ENCODE peak calls at places on chromosomes 13 and 19, in four cellular contexts. Q is PC-3, N is neural progenitor cell, T is colonic mucosa. R is an unnamed sample.

GRCh38 chr19:33393286-33394005 is 19.9 kb downstream of the CEBPG start:
- DNase-seq in Q (no peak), N (peak), T (no peak), R (no peak)

GRCh38 chr19:13619203-13619632 is 112.9 kb upstream of the CACNA1A start:
- DNase-seq in Q (no peak), N (no peak), T (no peak), R (no peak)

GRCh38 chr19:57434386-57435061 is 601 bp upstream of the ZNF749 start:
- DNase-seq in Q (no peak), N (peak), T (no peak), R (no peak)

GRCh38 chr19:35013047-35013819 is 13.1 kb downstream of the GRAMD1A start:
- DNase-seq in Q (peak), N (peak), T (peak), R (no peak)

GRCh38 chr13:80217614-80218456 is 123.1 kb downstream of the SPRY2 start:
- DNase-seq in Q (peak), N (peak), T (no peak), R (no peak)

GRCh38 chr13:74920361-74920760 is 561.6 kb downstream of the TBC1D4 start:
- DNase-seq in Q (no peak), N (no peak), T (no peak), R (no peak)

GRCh38 chr13:53200498-53201453 is 172.2 kb downstream of the OLFM4 start:
- DNase-seq in Q (no peak), N (peak), T (peak), R (no peak)

GRCh38 chr19:10316229-10317044 is 622 bp upstream of the FDX2 start:
- DNase-seq in Q (no peak), N (no peak), T (peak), R (no peak)

GRCh38 chr19:38318595-38319142 is 976 bp upstream of the KCNK6 start:
- DNase-seq in Q (no peak), N (no peak), T (no peak), R (no peak)

GRCh38 chr19:30036154-30037129 is 94.4 kb downstream of the URI1 start:
- DNase-seq in Q (no peak), N (no peak), T (no peak), R (no peak)

GRCh38 chr13:111037838-111038397 is 77.2 kb upstream of the ARHGEF7 start:
- DNase-seq in Q (no peak), N (no peak), T (no peak), R (no peak)

GRCh38 chr13:37241786-37242185 is 136.3 kb upstream of the CSNK1A1L start:
- DNase-seq in Q (no peak), N (no peak), T (no peak), R (no peak)

GRCh38 chr13:45015300-45015699 is 26.0 kb downstream of the GPALPP1 start:
- DNase-seq in Q (peak), N (no peak), T (no peak), R (no peak)

GRCh38 chr19:8116437-8117293 is 32.7 kb downstream of the FBN3 start:
- DNase-seq in Q (peak), N (no peak), T (no peak), R (no peak)

GRCh38 chr13:110396476-110396875 is 89.4 kb downstream of the COL4A2 start:
- DNase-seq in Q (no peak), N (no peak), T (no peak), R (no peak)

GRCh38 chr13:29849731-29850212 is 645 bp downstream of the UBL3 start:
- DNase-seq in Q (peak), N (peak), T (peak), R (no peak)

GRCh38 chr19:46192990-46193650 is 36.4 kb upstream of the IGFL1 start:
- DNase-seq in Q (peak), N (no peak), T (peak), R (no peak)

GRCh38 chr19:11265785-11266236 is 3.5 kb upstream of the DOCK6 start:
- DNase-seq in Q (peak), N (no peak), T (peak), R (no peak)

GRCh38 chr13:100664171-100664900 is 10.3 kb downstream of the TMTC4 start:
- DNase-seq in Q (no peak), N (no peak), T (no peak), R (no peak)

GRCh38 chr13:106887686-106888085 is 319.7 kb upstream of the ARGLU1 start:
- DNase-seq in Q (no peak), N (no peak), T (no peak), R (no peak)

GRCh38 chr19:16376649-16377048 is 52.0 kb downstream of the KLF2 start:
- DNase-seq in Q (peak), N (peak), T (no peak), R (no peak)

GRCh38 chr13:39038569-39038898 is 278 bp downstream of the NHLRC3 start:
- DNase-seq in Q (peak), N (no peak), T (peak), R (no peak)

GRCh38 chr19:35760711-35761349 is 2.9 kb downstream of the PROSER3 start:
- DNase-seq in Q (peak), N (peak), T (no peak), R (no peak)

GRCh38 chr19:54633401-54633800 is 3.1 kb downstream of the LILRB1 start:
- DNase-seq in Q (no peak), N (no peak), T (no peak), R (no peak)

DNA sequence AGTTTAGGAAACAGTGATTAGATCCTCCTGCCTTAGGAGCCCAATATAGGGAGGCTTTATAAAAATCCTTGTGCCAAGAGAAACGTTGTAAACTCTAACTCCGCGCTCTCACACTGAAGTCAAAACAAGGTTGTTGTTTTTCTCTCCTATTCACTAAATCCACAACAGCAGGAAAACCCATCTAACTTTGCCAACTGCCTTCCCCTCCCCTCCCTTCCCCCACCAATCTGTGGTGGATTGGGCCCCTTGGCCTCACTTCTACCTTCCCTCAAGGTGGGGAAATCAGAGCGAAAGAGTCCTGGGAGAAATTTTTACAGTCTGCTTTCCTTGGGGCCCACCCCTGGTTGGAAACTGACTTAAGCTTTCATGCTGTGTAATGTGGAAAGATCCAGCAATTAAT is 1.4 kb downstream of the DHRS12 start:
- DNase-seq in Q (no peak), N (no peak), T (no peak), R (no peak)
- H3K4me3 ChIP-seq in Q (no peak), N (peak), T (no peak), R (peak)

GRCh38 chr19:18000981-18001836 is 6.8 kb upstream of the ARRDC2 start:
- DNase-seq in Q (peak), N (peak), T (peak), R (no peak)

GRCh38 chr19:17998827-17999150 is 9.2 kb upstream of the ARRDC2 start:
- DNase-seq in Q (no peak), N (no peak), T (no peak), R (no peak)

GRCh38 chr19:17999685-18000479 is 8.1 kb upstream of the ARRDC2 start:
- DNase-seq in Q (no peak), N (no peak), T (no peak), R (no peak)

GRCh38 chr19:18001837-18002345 is 6.1 kb upstream of the ARRDC2 start:
- DNase-seq in Q (no peak), N (no peak), T (no peak), R (no peak)

DNA sequence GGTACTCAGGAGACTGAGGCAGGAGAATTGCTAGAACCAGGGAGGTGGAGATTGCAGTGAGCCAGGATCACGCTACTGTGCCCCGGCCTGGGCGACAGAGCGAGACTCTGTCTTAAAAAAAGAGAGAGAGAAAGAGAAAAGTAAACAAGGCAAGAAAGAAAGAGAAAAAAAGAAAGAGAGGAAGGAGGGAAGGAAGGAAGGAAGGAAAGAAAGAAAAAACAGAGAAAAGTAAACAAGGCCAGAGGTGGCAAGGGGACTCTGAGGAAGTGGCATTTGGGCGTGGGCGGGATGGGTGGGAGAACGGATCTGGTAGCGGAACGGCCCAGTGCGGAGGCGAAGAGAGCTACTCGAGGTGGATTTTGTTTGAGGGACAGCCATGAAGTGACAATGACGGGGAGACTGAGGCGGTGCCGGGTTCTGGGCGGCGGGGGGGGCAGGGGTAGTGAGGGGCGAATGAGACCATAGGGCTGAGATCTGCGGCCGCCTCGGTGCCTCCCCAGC is 7.4 kb upstream of the ARRDC2 start:
- DNase-seq in Q (no peak), N (peak), T (no peak), R (no peak)
- H3K9ac ChIP-seq in Q (peak), N (no peak), T (peak), R (peak)

DNA sequence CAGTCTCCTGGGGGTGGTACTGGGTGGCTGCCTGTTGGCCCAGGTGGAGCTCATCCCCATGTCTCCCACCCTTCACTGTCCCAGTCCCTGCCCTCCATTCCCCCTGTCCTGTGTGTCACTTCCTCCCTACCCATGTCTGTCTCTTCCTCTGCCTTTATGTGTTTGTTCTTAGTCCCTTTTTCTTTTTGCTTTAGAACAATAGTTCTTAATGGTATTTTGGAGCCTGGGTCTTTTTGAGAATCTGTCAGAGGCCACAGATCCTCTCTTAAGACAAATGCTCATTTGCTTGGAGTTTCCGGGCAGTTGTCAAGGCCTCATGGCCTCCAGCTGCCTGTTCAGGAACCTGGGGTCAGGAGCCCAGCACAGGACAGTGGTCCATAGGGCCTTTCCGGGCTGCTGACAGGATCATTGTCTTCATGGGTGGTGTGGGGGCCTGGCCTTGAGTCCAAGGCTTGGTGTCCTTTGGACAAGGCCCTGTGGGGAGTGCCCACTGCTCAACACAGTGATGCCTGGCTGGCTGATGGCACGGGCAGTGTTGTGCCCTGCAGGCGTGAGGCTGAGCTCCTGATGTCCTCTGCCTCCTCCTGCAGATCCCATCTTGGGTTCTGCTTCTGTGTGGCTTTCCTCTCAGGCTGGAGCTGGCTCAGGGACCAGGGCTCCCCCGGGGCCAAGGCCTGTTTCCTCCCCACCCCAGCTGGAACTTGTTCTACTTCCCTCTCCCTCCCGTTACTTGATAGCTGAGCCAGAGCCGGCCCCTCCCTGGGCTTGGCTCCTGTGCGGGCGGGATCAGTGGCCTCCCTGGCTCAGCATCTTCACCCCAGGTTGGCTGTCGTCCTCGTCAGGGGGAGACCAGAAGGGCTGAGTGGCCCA is 3.5 kb downstream of the EGLN2 start:
- DNase-seq in Q (no peak), N (no peak), T (peak), R (no peak)
- H3K4me3 ChIP-seq in Q (no peak), N (no peak), T (peak), R (peak)

DNA sequence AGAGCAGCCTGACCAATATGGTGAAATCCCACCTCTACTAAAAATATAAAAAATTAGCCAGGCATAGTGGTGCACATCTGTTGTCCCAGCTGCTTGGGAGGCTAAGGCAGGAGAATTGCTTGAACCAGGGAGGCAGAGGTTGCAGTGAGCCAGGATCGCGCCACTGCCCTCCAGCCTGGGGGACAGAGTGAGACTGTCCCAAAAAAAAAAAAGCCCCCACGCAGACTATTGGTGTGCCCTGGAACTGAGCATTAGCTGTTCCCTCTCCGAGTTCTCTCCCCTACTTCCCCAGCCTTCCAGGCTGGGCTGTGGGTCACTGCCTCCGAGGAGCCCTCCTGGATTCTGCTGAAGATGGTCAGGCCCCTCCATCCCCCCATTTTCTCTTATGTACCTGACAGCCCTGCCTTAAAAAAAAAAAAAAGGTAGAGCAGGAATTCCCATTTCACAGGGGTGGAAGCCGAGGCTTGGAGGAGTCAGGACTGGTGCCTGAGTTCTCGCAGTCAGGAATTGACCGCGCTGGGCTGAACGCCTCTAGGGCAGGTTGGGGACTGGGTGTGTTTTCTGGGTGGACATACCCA is 1.9 kb downstream of the ADAT3 start:
- DNase-seq in Q (no peak), N (no peak), T (no peak), R (no peak)
- H3K9ac ChIP-seq in Q (peak), N (no peak), T (peak), R (peak)